ENCODE peak calls at places on chromosomes 4 and X, in eight cellular contexts. One of them, this sample, is unnamed.

GRCh38 chr4:5365071-5366008 is 314.1 kb downstream of the STK32B start:
- DNase-seq in pancreas: peak
- DNase-seq in HepG2: peak
- DNase-seq in immature natural killer cell: no peak
- DNase-seq in activated CD4-positive, alpha-beta T cell treated with anti-CD3 and anti-CD28 coated beads, Interleukin-2, amount 10 ng/mL, durations not matched to agents 7 days and 5 days: no peak
- DNase-seq in left lung: no peak
- DNase-seq in activated effector memory CD4-positive, alpha-beta T cell treated with Interleukin-2 at 50 U/mL for 16 hours: no peak
- DNase-seq in EL: peak
- DNase-seq in this sample: no peak

GRCh38 chr4:174018236-174018635 is 265.2 kb downstream of the FBXO8 start:
- DNase-seq in EL: no peak
- DNase-seq in immature natural killer cell: no peak
- DNase-seq in HepG2: no peak
- DNase-seq in pancreas: no peak
- DNase-seq in left lung: no peak
- DNase-seq in activated effector memory CD4-positive, alpha-beta T cell treated with Interleukin-2 at 50 U/mL for 16 hours: no peak
- DNase-seq in activated CD4-positive, alpha-beta T cell treated with anti-CD3 and anti-CD28 coated beads, Interleukin-2, amount 10 ng/mL, durations not matched to agents 7 days and 5 days: no peak
- DNase-seq in this sample: no peak

GRCh38 chr4:80694178-80694577 is 336.3 kb upstream of the BMP3 start:
- DNase-seq in EL: no peak
- DNase-seq in pancreas: no peak
- DNase-seq in HepG2: peak
- DNase-seq in immature natural killer cell: no peak
- DNase-seq in activated effector memory CD4-positive, alpha-beta T cell treated with Interleukin-2 at 50 U/mL for 16 hours: no peak
- DNase-seq in left lung: no peak
- DNase-seq in activated CD4-positive, alpha-beta T cell treated with anti-CD3 and anti-CD28 coated beads, Interleukin-2, amount 10 ng/mL, durations not matched to agents 7 days and 5 days: no peak
- DNase-seq in this sample: no peak

GRCh38 chr4:129146639-129147038 is 50.7 kb downstream of the C4orf33 start:
- DNase-seq in immature natural killer cell: no peak
- DNase-seq in EL: no peak
- DNase-seq in activated effector memory CD4-positive, alpha-beta T cell treated with Interleukin-2 at 50 U/mL for 16 hours: no peak
- DNase-seq in left lung: no peak
- DNase-seq in HepG2: no peak
- DNase-seq in activated CD4-positive, alpha-beta T cell treated with anti-CD3 and anti-CD28 coated beads, Interleukin-2, amount 10 ng/mL, durations not matched to agents 7 days and 5 days: no peak
- DNase-seq in pancreas: no peak
- DNase-seq in this sample: no peak

GRCh38 chr4:184477201-184477999 is 3.0 kb upstream of the IRF2 start:
- DNase-seq in EL: no peak
- DNase-seq in pancreas: no peak
- DNase-seq in immature natural killer cell: no peak
- DNase-seq in activated effector memory CD4-positive, alpha-beta T cell treated with Interleukin-2 at 50 U/mL for 16 hours: no peak
- DNase-seq in activated CD4-positive, alpha-beta T cell treated with anti-CD3 and anti-CD28 coated beads, Interleukin-2, amount 10 ng/mL, durations not matched to agents 7 days and 5 days: no peak
- DNase-seq in HepG2: peak
- DNase-seq in left lung: no peak
- DNase-seq in this sample: no peak

GRCh38 chr4:11602606-11603355 is 174.1 kb upstream of the HS3ST1 start:
- DNase-seq in EL: no peak
- DNase-seq in pancreas: no peak
- DNase-seq in activated effector memory CD4-positive, alpha-beta T cell treated with Interleukin-2 at 50 U/mL for 16 hours: no peak
- DNase-seq in HepG2: no peak
- DNase-seq in immature natural killer cell: no peak
- DNase-seq in left lung: no peak
- DNase-seq in activated CD4-positive, alpha-beta T cell treated with anti-CD3 and anti-CD28 coated beads, Interleukin-2, amount 10 ng/mL, durations not matched to agents 7 days and 5 days: no peak
- DNase-seq in this sample: no peak

GRCh38 chr4:55435136-55435535 is 39.4 kb downstream of the TMEM165 start:
- DNase-seq in pancreas: no peak
- DNase-seq in activated CD4-positive, alpha-beta T cell treated with anti-CD3 and anti-CD28 coated beads, Interleukin-2, amount 10 ng/mL, durations not matched to agents 7 days and 5 days: peak
- DNase-seq in left lung: no peak
- DNase-seq in HepG2: no peak
- DNase-seq in activated effector memory CD4-positive, alpha-beta T cell treated with Interleukin-2 at 50 U/mL for 16 hours: no peak
- DNase-seq in immature natural killer cell: no peak
- DNase-seq in EL: peak
- DNase-seq in this sample: no peak

GRCh38 chrX:29890004-29890403 is 325.4 kb upstream of the MAGEB2 start:
- DNase-seq in HepG2: no peak
- DNase-seq in EL: peak
- DNase-seq in pancreas: no peak
- DNase-seq in activated effector memory CD4-positive, alpha-beta T cell treated with Interleukin-2 at 50 U/mL for 16 hours: no peak
- DNase-seq in immature natural killer cell: no peak
- DNase-seq in activated CD4-positive, alpha-beta T cell treated with anti-CD3 and anti-CD28 coated beads, Interleukin-2, amount 10 ng/mL, durations not matched to agents 7 days and 5 days: no peak
- DNase-seq in left lung: no peak
- DNase-seq in this sample: no peak